ENCODE peak calls at places on chromosomes 13 and 19, in nine cellular contexts. One of them, this sample, is unnamed.

GRCh38 chr19:7595466-7596133 is at the start of gene CAMSAP3:
- DNase-seq in heart left ventricle: no peak
- DNase-seq in head of caudate nucleus: peak; percentile 28
- DNase-seq in body of pancreas: peak; percentile 65
- DNase-seq in NAMALWA: peak; percentile 75
- DNase-seq in ovary: no peak
- DNase-seq in central memory CD4-positive, alpha-beta T cell: no peak
- DNase-seq in NCI-H345: peak; percentile 81
- DNase-seq in DMS153: no peak
- DNase-seq in this sample: no peak

GRCh38 chr19:46299004-46299509 is 2.2 kb downstream of the HIF3A start:
- DNase-seq in NAMALWA: peak; percentile 42
- DNase-seq in central memory CD4-positive, alpha-beta T cell: no peak
- DNase-seq in ovary: peak; percentile 99
- DNase-seq in DMS153: peak; percentile 95
- DNase-seq in NCI-H345: peak; percentile 94
- DNase-seq in heart left ventricle: peak; percentile 98
- DNase-seq in body of pancreas: peak; percentile 97
- DNase-seq in head of caudate nucleus: peak; percentile 90
- DNase-seq in this sample: peak; percentile 94

GRCh38 chr13:39938591-39938990 is 283.1 kb downstream of the COG6 start:
- DNase-seq in NCI-H345: no peak
- DNase-seq in ovary: no peak
- DNase-seq in head of caudate nucleus: no peak
- DNase-seq in heart left ventricle: no peak
- DNase-seq in DMS153: no peak
- DNase-seq in central memory CD4-positive, alpha-beta T cell: no peak
- DNase-seq in body of pancreas: no peak
- DNase-seq in NAMALWA: no peak
- DNase-seq in this sample: no peak

GRCh38 chr19:8386990-8387389 is 3.2 kb upstream of the RAB11B start:
- DNase-seq in body of pancreas: no peak
- DNase-seq in central memory CD4-positive, alpha-beta T cell: no peak
- DNase-seq in head of caudate nucleus: no peak
- DNase-seq in ovary: no peak
- DNase-seq in NCI-H345: no peak
- DNase-seq in heart left ventricle: no peak
- DNase-seq in DMS153: no peak
- DNase-seq in NAMALWA: no peak
- DNase-seq in this sample: no peak

GRCh38 chr19:12996542-12997094 is 1.3 kb downstream of the NFIX start:
- DNase-seq in DMS153: no peak
- DNase-seq in body of pancreas: peak; percentile 51
- DNase-seq in central memory CD4-positive, alpha-beta T cell: no peak
- DNase-seq in NAMALWA: no peak
- DNase-seq in NCI-H345: no peak
- DNase-seq in head of caudate nucleus: no peak
- DNase-seq in heart left ventricle: peak; percentile 62
- DNase-seq in ovary: peak; percentile 66
- DNase-seq in this sample: peak; percentile 83

GRCh38 chr19:35299523-35300339 is 7.8 kb downstream of the MAG start:
- DNase-seq in heart left ventricle: no peak
- DNase-seq in DMS153: no peak
- DNase-seq in central memory CD4-positive, alpha-beta T cell: no peak
- DNase-seq in body of pancreas: no peak
- DNase-seq in head of caudate nucleus: peak; percentile 35
- DNase-seq in ovary: no peak
- DNase-seq in NAMALWA: peak; percentile 63
- DNase-seq in NCI-H345: no peak
- DNase-seq in this sample: no peak

GRCh38 chr13:44312898-44313551 is 60.6 kb upstream of the SERP2 start:
- DNase-seq in NCI-H345: no peak
- DNase-seq in head of caudate nucleus: no peak
- DNase-seq in DMS153: peak; percentile 16
- DNase-seq in ovary: no peak
- DNase-seq in NAMALWA: no peak
- DNase-seq in heart left ventricle: no peak
- DNase-seq in body of pancreas: no peak
- DNase-seq in central memory CD4-positive, alpha-beta T cell: no peak
- DNase-seq in this sample: no peak

GRCh38 chr19:39398297-39398864 is 7.2 kb downstream of the MED29 start:
- DNase-seq in ovary: peak; percentile 48
- DNase-seq in central memory CD4-positive, alpha-beta T cell: no peak
- DNase-seq in heart left ventricle: peak; percentile 88
- DNase-seq in NCI-H345: no peak
- DNase-seq in head of caudate nucleus: no peak
- DNase-seq in NAMALWA: peak; percentile 38
- DNase-seq in body of pancreas: no peak
- DNase-seq in DMS153: no peak
- DNase-seq in this sample: peak; percentile 86

GRCh38 chr13:99314640-99315176 is 7.5 kb upstream of the GPR183 start:
- DNase-seq in DMS153: peak; percentile 22
- DNase-seq in NCI-H345: no peak
- DNase-seq in head of caudate nucleus: no peak
- DNase-seq in body of pancreas: no peak
- DNase-seq in ovary: no peak
- DNase-seq in central memory CD4-positive, alpha-beta T cell: peak; percentile 85
- DNase-seq in heart left ventricle: no peak
- DNase-seq in NAMALWA: no peak
- DNase-seq in this sample: no peak

GRCh38 chr13:101763191-101763590 is 310.7 kb downstream of the ITGBL1 start:
- DNase-seq in ovary: no peak
- DNase-seq in central memory CD4-positive, alpha-beta T cell: no peak
- DNase-seq in NCI-H345: no peak
- DNase-seq in body of pancreas: no peak
- DNase-seq in NAMALWA: no peak
- DNase-seq in head of caudate nucleus: no peak
- DNase-seq in heart left ventricle: no peak
- DNase-seq in DMS153: no peak
- DNase-seq in this sample: no peak

GRCh38 chr13:77952276-77952675 is 33.6 kb upstream of the EDNRB start:
- DNase-seq in DMS153: no peak
- DNase-seq in heart left ventricle: no peak
- DNase-seq in central memory CD4-positive, alpha-beta T cell: no peak
- DNase-seq in NCI-H345: no peak
- DNase-seq in ovary: no peak
- DNase-seq in body of pancreas: no peak
- DNase-seq in NAMALWA: no peak
- DNase-seq in head of caudate nucleus: no peak
- DNase-seq in this sample: no peak

This sample was measured in psoas muscle.